ENCODE peak calls at places on chromosomes 6 and 20, in six cellular contexts. One of them, this sample, is unnamed.

GRCh38 chr20:57884956-57885355 is 175.1 kb upstream of the PMEPA1 start:
- DNase-seq in CD8-positive, alpha-beta memory T cell: no peak
- DNase-seq in cardiac fibroblast: no peak
- DNase-seq in thoracic aorta: no peak
- DNase-seq in mesendoderm: no peak
- DNase-seq in transverse colon: peak; percentile 1
- DNase-seq in this sample: peak; percentile 8

GRCh38 chr6:148811472-148811871 is 64.6 kb downstream of the UST start:
- DNase-seq in cardiac fibroblast: no peak
- DNase-seq in CD8-positive, alpha-beta memory T cell: no peak
- DNase-seq in mesendoderm: no peak
- DNase-seq in transverse colon: no peak
- DNase-seq in thoracic aorta: no peak
- DNase-seq in this sample: no peak

GRCh38 chr6:32047855-32048766 is 9.9 kb downstream of the CYP21A2 start:
- DNase-seq in mesendoderm: peak; percentile 71
- DNase-seq in CD8-positive, alpha-beta memory T cell: peak; percentile 52
- DNase-seq in transverse colon: peak; percentile 80
- DNase-seq in cardiac fibroblast: peak; percentile 67
- DNase-seq in thoracic aorta: no peak
- DNase-seq in this sample: peak; percentile 57

GRCh38 chr20:44576297-44576696 is 6.1 kb upstream of the PKIG start:
- DNase-seq in CD8-positive, alpha-beta memory T cell: peak; percentile 3
- DNase-seq in cardiac fibroblast: peak; percentile 70
- DNase-seq in transverse colon: no peak
- DNase-seq in mesendoderm: peak; percentile 40
- DNase-seq in thoracic aorta: no peak
- DNase-seq in this sample: no peak

GRCh38 chr20:45781391-45781931 is 10.2 kb downstream of the WFDC3 start:
- DNase-seq in thoracic aorta: no peak
- DNase-seq in cardiac fibroblast: peak; percentile 88
- DNase-seq in CD8-positive, alpha-beta memory T cell: no peak
- DNase-seq in mesendoderm: no peak
- DNase-seq in transverse colon: peak; percentile 18
- DNase-seq in this sample: no peak

GRCh38 chr6:48113130-48113529 is 2.1 kb upstream of the PTCHD4 start:
- DNase-seq in mesendoderm: peak; percentile 72
- DNase-seq in thoracic aorta: no peak
- DNase-seq in cardiac fibroblast: no peak
- DNase-seq in transverse colon: no peak
- DNase-seq in CD8-positive, alpha-beta memory T cell: no peak
- DNase-seq in this sample: no peak

GRCh38 chr6:17394192-17394611 is 807 bp downstream of the CAP2 start:
- DNase-seq in mesendoderm: peak; percentile 96
- DNase-seq in cardiac fibroblast: peak; percentile 75
- DNase-seq in thoracic aorta: no peak
- DNase-seq in CD8-positive, alpha-beta memory T cell: no peak
- DNase-seq in transverse colon: peak; percentile 51
- DNase-seq in this sample: peak; percentile 49

GRCh38 chr6:105257350-105257749 is 77.5 kb upstream of the POPDC3 start:
- DNase-seq in CD8-positive, alpha-beta memory T cell: no peak
- DNase-seq in transverse colon: no peak
- DNase-seq in thoracic aorta: no peak
- DNase-seq in cardiac fibroblast: no peak
- DNase-seq in mesendoderm: no peak
- DNase-seq in this sample: no peak

GRCh38 chr6:14622135-14622534 is 504.6 kb downstream of the CD83 start:
- DNase-seq in thoracic aorta: no peak
- DNase-seq in transverse colon: no peak
- DNase-seq in cardiac fibroblast: no peak
- DNase-seq in CD8-positive, alpha-beta memory T cell: no peak
- DNase-seq in mesendoderm: no peak
- DNase-seq in this sample: no peak

GRCh38 chr6:117706504-117706903 is 31.2 kb downstream of the NUS1 start:
- DNase-seq in cardiac fibroblast: no peak
- DNase-seq in CD8-positive, alpha-beta memory T cell: no peak
- DNase-seq in transverse colon: no peak
- DNase-seq in mesendoderm: no peak
- DNase-seq in thoracic aorta: no peak
- DNase-seq in this sample: no peak

GRCh38 chr6:84766118-84766683 is 1.8 kb upstream of the TBX18 start:
- DNase-seq in transverse colon: no peak
- DNase-seq in mesendoderm: peak; percentile 32
- DNase-seq in thoracic aorta: no peak
- DNase-seq in cardiac fibroblast: peak; percentile 80
- DNase-seq in CD8-positive, alpha-beta memory T cell: no peak
- DNase-seq in this sample: peak; percentile 15

GRCh38 chr6:35046862-35047261 is 94.3 kb downstream of the TCP11 start:
- DNase-seq in transverse colon: no peak
- DNase-seq in thoracic aorta: no peak
- DNase-seq in cardiac fibroblast: peak; percentile 41
- DNase-seq in CD8-positive, alpha-beta memory T cell: no peak
- DNase-seq in mesendoderm: no peak
- DNase-seq in this sample: no peak

GRCh38 chr6:2164481-2164880 is 80.9 kb downstream of the GMDS start:
- DNase-seq in cardiac fibroblast: no peak
- DNase-seq in thoracic aorta: no peak
- DNase-seq in CD8-positive, alpha-beta memory T cell: no peak
- DNase-seq in transverse colon: no peak
- DNase-seq in mesendoderm: no peak
- DNase-seq in this sample: no peak

GRCh38 chr20:7754102-7754501 is 186.2 kb downstream of the HAO1 start:
- DNase-seq in transverse colon: no peak
- DNase-seq in thoracic aorta: no peak
- DNase-seq in CD8-positive, alpha-beta memory T cell: no peak
- DNase-seq in cardiac fibroblast: no peak
- DNase-seq in mesendoderm: no peak
- DNase-seq in this sample: no peak

GRCh38 chr20:219290-220115 is 7.6 kb upstream of the DEFB129 start:
- DNase-seq in CD8-positive, alpha-beta memory T cell: no peak
- DNase-seq in mesendoderm: peak; percentile 42
- DNase-seq in cardiac fibroblast: peak; percentile 19
- DNase-seq in transverse colon: no peak
- DNase-seq in thoracic aorta: no peak
- DNase-seq in this sample: no peak

GRCh38 chr6:166786704-166787293 is 159.7 kb upstream of the RPS6KA2 start:
- DNase-seq in thoracic aorta: no peak
- DNase-seq in transverse colon: no peak
- DNase-seq in CD8-positive, alpha-beta memory T cell: peak; percentile 49
- DNase-seq in mesendoderm: peak; percentile 76
- DNase-seq in cardiac fibroblast: peak; percentile 81
- DNase-seq in this sample: no peak

GRCh38 chr6:36418558-36418957 is 24.1 kb downstream of the PXT1 start:
- DNase-seq in cardiac fibroblast: no peak
- DNase-seq in thoracic aorta: no peak
- DNase-seq in transverse colon: no peak
- DNase-seq in CD8-positive, alpha-beta memory T cell: no peak
- DNase-seq in mesendoderm: peak; percentile 22
- DNase-seq in this sample: no peak

GRCh38 chr6:121755500-121755899 is 320.1 kb downstream of the GJA1 start:
- DNase-seq in cardiac fibroblast: no peak
- DNase-seq in mesendoderm: no peak
- DNase-seq in transverse colon: no peak
- DNase-seq in thoracic aorta: no peak
- DNase-seq in CD8-positive, alpha-beta memory T cell: no peak
- DNase-seq in this sample: no peak

GRCh38 chr6:33964387-33964786 is 160.6 kb upstream of the MLN start:
- DNase-seq in transverse colon: no peak
- DNase-seq in cardiac fibroblast: no peak
- DNase-seq in thoracic aorta: no peak
- DNase-seq in mesendoderm: no peak
- DNase-seq in CD8-positive, alpha-beta memory T cell: no peak
- DNase-seq in this sample: no peak

GRCh38 chr6:106146852-106147351 is 60.8 kb downstream of the PRDM1 start:
- DNase-seq in CD8-positive, alpha-beta memory T cell: no peak
- DNase-seq in transverse colon: no peak
- DNase-seq in cardiac fibroblast: no peak
- DNase-seq in mesendoderm: no peak
- DNase-seq in thoracic aorta: no peak
- DNase-seq in this sample: no peak

GRCh38 chr6:88577461-88577860 is 386.0 kb downstream of the RNGTT start:
- DNase-seq in CD8-positive, alpha-beta memory T cell: no peak
- DNase-seq in cardiac fibroblast: no peak
- DNase-seq in mesendoderm: no peak
- DNase-seq in thoracic aorta: no peak
- DNase-seq in transverse colon: no peak
- DNase-seq in this sample: no peak

GRCh38 chr6:170290306-170291128 is at the start of gene DLL1:
- DNase-seq in transverse colon: peak; percentile 40
- DNase-seq in CD8-positive, alpha-beta memory T cell: no peak
- DNase-seq in mesendoderm: peak; percentile 58
- DNase-seq in cardiac fibroblast: peak; percentile 46
- DNase-seq in thoracic aorta: no peak
- DNase-seq in this sample: peak; percentile 92

DNA sequence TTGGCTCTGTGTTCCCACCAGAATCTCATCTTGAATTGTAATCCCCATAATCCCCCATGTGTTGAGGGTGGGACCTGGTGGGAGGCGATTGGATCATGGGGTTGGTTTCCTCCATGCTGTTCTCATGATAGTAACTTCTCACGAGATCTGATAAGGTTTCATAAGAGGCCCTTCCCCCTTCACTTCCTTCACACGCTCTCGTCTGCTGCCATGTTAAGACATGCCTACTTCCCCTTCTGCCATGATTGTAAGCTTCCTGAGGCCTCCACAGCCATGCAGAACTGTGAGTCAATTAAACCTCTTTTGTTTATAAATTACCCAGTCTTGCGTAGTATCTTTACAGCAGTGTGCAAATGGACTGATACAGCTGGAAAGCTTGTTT is 90.0 kb downstream of the ELOVL5 start:
- DNase-seq in transverse colon: no peak
- DNase-seq in cardiac fibroblast: no peak
- DNase-seq in CD8-positive, alpha-beta memory T cell: no peak
- DNase-seq in thoracic aorta: no peak
- DNase-seq in mesendoderm: peak; percentile 60
- DNase-seq in this sample: no peak
- H3K4me3 ChIP-seq in transverse colon: no peak overlapping the region
- H3K4me3 ChIP-seq in cardiac fibroblast: no peak overlapping the region
- H3K4me3 ChIP-seq in CD8-positive, alpha-beta memory T cell: no peak overlapping the region
- H3K4me3 ChIP-seq in thoracic aorta: no peak overlapping the region
- H3K4me3 ChIP-seq in mesendoderm: no peak overlapping the region
- H3K4me3 ChIP-seq in this sample: no peak overlapping the region

GRCh38 chr20:12354725-12355124 is 437.0 kb downstream of the BTBD3 start:
- DNase-seq in transverse colon: no peak
- DNase-seq in CD8-positive, alpha-beta memory T cell: no peak
- DNase-seq in cardiac fibroblast: peak; percentile 17
- DNase-seq in mesendoderm: no peak
- DNase-seq in thoracic aorta: no peak
- DNase-seq in this sample: no peak
- H3K4me3 ChIP-seq in transverse colon: no peak overlapping the region
- H3K4me3 ChIP-seq in CD8-positive, alpha-beta memory T cell: no peak overlapping the region
- H3K4me3 ChIP-seq in cardiac fibroblast: no peak overlapping the region
- H3K4me3 ChIP-seq in mesendoderm: no peak overlapping the region
- H3K4me3 ChIP-seq in thoracic aorta: no peak overlapping the region
- H3K4me3 ChIP-seq in this sample: no peak overlapping the region

GRCh38 chr6:27605401-27606342 is 132.8 kb upstream of the ZNF184 start:
- DNase-seq in transverse colon: no peak
- DNase-seq in mesendoderm: peak; percentile 96
- DNase-seq in CD8-positive, alpha-beta memory T cell: no peak
- DNase-seq in cardiac fibroblast: peak; percentile 72
- DNase-seq in thoracic aorta: no peak
- DNase-seq in this sample: no peak

GRCh38 chr6:27601668-27602254 is 128.9 kb upstream of the ZNF184 start:
- DNase-seq in transverse colon: no peak
- DNase-seq in thoracic aorta: no peak
- DNase-seq in cardiac fibroblast: no peak
- DNase-seq in CD8-positive, alpha-beta memory T cell: no peak
- DNase-seq in mesendoderm: peak; percentile 93
- DNase-seq in this sample: no peak

GRCh38 chr6:27604986-27605385 is 132.1 kb upstream of the ZNF184 start:
- DNase-seq in cardiac fibroblast: no peak
- DNase-seq in mesendoderm: peak; percentile 81
- DNase-seq in CD8-positive, alpha-beta memory T cell: no peak
- DNase-seq in transverse colon: no peak
- DNase-seq in thoracic aorta: no peak
- DNase-seq in this sample: no peak

GRCh38 chr6:27599859-27600532 is 127.1 kb upstream of the ZNF184 start:
- DNase-seq in transverse colon: no peak
- DNase-seq in cardiac fibroblast: no peak
- DNase-seq in mesendoderm: no peak
- DNase-seq in CD8-positive, alpha-beta memory T cell: no peak
- DNase-seq in thoracic aorta: no peak
- DNase-seq in this sample: peak; percentile 53
- H3K4me3 ChIP-seq in transverse colon: no peak overlapping the region
- H3K4me3 ChIP-seq in cardiac fibroblast: no peak overlapping the region
- H3K4me3 ChIP-seq in mesendoderm: no peak overlapping the region
- H3K4me3 ChIP-seq in CD8-positive, alpha-beta memory T cell: no peak overlapping the region
- H3K4me3 ChIP-seq in thoracic aorta: no peak overlapping the region
- H3K4me3 ChIP-seq in this sample: no peak overlapping the region

GRCh38 chr20:63272105-63273078 is at the start of gene ARFGAP1:
- DNase-seq in cardiac fibroblast: peak; percentile 90
- DNase-seq in CD8-positive, alpha-beta memory T cell: peak; percentile 82
- DNase-seq in transverse colon: peak; percentile 92
- DNase-seq in mesendoderm: peak; percentile 94
- DNase-seq in thoracic aorta: peak; percentile 67
- DNase-seq in this sample: peak; percentile 98

GRCh38 chr20:63273180-63273579 is 567 bp downstream of the ARFGAP1 start:
- DNase-seq in mesendoderm: no peak
- DNase-seq in transverse colon: no peak
- DNase-seq in CD8-positive, alpha-beta memory T cell: no peak
- DNase-seq in thoracic aorta: no peak
- DNase-seq in cardiac fibroblast: no peak
- DNase-seq in this sample: no peak

GRCh38 chr20:63275825-63276224 is 3.2 kb downstream of the ARFGAP1 start:
- DNase-seq in mesendoderm: no peak
- DNase-seq in CD8-positive, alpha-beta memory T cell: no peak
- DNase-seq in transverse colon: no peak
- DNase-seq in thoracic aorta: no peak
- DNase-seq in cardiac fibroblast: no peak
- DNase-seq in this sample: no peak

GRCh38 chr20:63273635-63274380 is 1.2 kb downstream of the ARFGAP1 start:
- DNase-seq in CD8-positive, alpha-beta memory T cell: no peak
- DNase-seq in thoracic aorta: no peak
- DNase-seq in transverse colon: no peak
- DNase-seq in cardiac fibroblast: peak; percentile 48
- DNase-seq in mesendoderm: no peak
- DNase-seq in this sample: peak; percentile 42

DNA sequence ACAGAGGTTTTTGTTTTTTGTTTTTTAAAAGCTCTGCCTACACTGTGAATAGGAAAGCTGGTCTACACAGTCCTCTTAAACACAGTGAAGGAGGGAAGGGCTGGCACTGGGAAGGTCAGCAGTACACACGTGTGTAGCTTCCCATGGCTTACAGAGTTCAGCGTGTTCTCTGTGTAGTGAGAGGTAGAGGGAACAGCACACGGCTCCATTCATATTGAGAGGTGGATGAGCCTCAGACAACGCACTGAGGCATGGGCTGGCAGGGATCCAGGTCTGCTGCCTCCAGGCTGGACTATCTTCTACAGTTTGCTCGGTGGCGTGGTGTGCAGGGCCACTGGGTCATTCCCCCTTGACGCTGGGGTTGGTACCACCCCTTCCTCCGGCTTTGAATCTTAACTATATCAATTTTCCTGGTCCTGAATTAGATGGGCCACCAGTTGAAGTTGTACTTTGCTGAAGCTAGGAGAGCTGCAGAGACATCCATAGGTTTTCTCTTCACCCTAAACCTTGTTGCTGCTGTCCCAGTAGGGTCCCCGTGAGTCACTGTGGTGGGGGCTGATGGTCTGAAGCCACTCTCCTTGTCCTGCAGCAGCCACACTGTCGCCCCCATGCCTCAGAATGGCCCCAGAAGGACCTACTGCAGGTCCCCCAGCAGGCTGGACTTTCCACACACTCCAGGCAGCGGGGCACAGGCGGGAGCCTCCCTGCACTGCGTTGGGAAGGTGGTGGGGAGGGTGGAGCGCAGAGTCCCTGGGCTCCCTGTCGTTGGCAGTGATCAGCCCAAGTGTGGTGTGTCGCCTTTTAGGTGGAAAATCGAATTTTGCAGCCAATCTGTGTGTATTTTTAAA is 2.0 kb downstream of the ARFGAP1 start:
- DNase-seq in thoracic aorta: no peak
- DNase-seq in cardiac fibroblast: no peak
- DNase-seq in transverse colon: no peak
- DNase-seq in mesendoderm: no peak
- DNase-seq in CD8-positive, alpha-beta memory T cell: no peak
- DNase-seq in this sample: no peak
- H3K4me3 ChIP-seq in thoracic aorta: no peak overlapping the region
- H3K4me3 ChIP-seq in cardiac fibroblast: peak overlapping the region; percentile 21
- H3K4me3 ChIP-seq in transverse colon: no peak overlapping the region
- H3K4me3 ChIP-seq in mesendoderm: no peak overlapping the region
- H3K4me3 ChIP-seq in CD8-positive, alpha-beta memory T cell: no peak overlapping the region
- H3K4me3 ChIP-seq in this sample: no peak overlapping the region